ENCODE peak calls at places on chromosomes 5 and 9, in ten cellular contexts. One of them, this sample, is unnamed.

GRCh38 chr5:138645778-138646575 is 70.8 kb upstream of the HSPA9 start:
- DNase-seq in iris pigment epithelial cell: peak
- DNase-seq in NCI-H1694 treated with DMSO at 0.1 percent for 48 hours: peak
- DNase-seq in T follicular helper cell: no peak
- DNase-seq in colonic mucosa: no peak
- DNase-seq in Daoy: no peak
- DNase-seq in psoas muscle: no peak
- DNase-seq in ureter: no peak
- DNase-seq in NCI-H2029 treated with DMSO at 0.1 percent for 48 hours: no peak
- DNase-seq in midbrain: no peak
- DNase-seq in this sample: no peak

GRCh38 chr5:131607903-131608540 is 27.0 kb downstream of the RAPGEF6 start:
- DNase-seq in iris pigment epithelial cell: no peak
- DNase-seq in NCI-H1694 treated with DMSO at 0.1 percent for 48 hours: no peak
- DNase-seq in psoas muscle: no peak
- DNase-seq in colonic mucosa: no peak
- DNase-seq in ureter: no peak
- DNase-seq in T follicular helper cell: no peak
- DNase-seq in midbrain: no peak
- DNase-seq in Daoy: no peak
- DNase-seq in NCI-H2029 treated with DMSO at 0.1 percent for 48 hours: no peak
- DNase-seq in this sample: no peak

GRCh38 chr5:63262191-63262981 is 683.8 kb downstream of the LRRC70 start:
- DNase-seq in colonic mucosa: no peak
- DNase-seq in Daoy: no peak
- DNase-seq in iris pigment epithelial cell: peak
- DNase-seq in T follicular helper cell: no peak
- DNase-seq in psoas muscle: no peak
- DNase-seq in NCI-H1694 treated with DMSO at 0.1 percent for 48 hours: no peak
- DNase-seq in NCI-H2029 treated with DMSO at 0.1 percent for 48 hours: no peak
- DNase-seq in ureter: no peak
- DNase-seq in midbrain: no peak
- DNase-seq in this sample: no peak

GRCh38 chr5:32710859-32711692 is at the start of gene NPR3:
- DNase-seq in iris pigment epithelial cell: peak
- DNase-seq in ureter: no peak
- DNase-seq in colonic mucosa: no peak
- DNase-seq in T follicular helper cell: no peak
- DNase-seq in Daoy: peak
- DNase-seq in psoas muscle: peak
- DNase-seq in NCI-H1694 treated with DMSO at 0.1 percent for 48 hours: no peak
- DNase-seq in midbrain: no peak
- DNase-seq in NCI-H2029 treated with DMSO at 0.1 percent for 48 hours: no peak
- DNase-seq in this sample: no peak

GRCh38 chr5:81936061-81936460 is 35.8 kb upstream of the ATG10 start:
- DNase-seq in iris pigment epithelial cell: no peak
- DNase-seq in T follicular helper cell: no peak
- DNase-seq in midbrain: no peak
- DNase-seq in colonic mucosa: no peak
- DNase-seq in NCI-H2029 treated with DMSO at 0.1 percent for 48 hours: no peak
- DNase-seq in Daoy: no peak
- DNase-seq in psoas muscle: no peak
- DNase-seq in ureter: no peak
- DNase-seq in NCI-H1694 treated with DMSO at 0.1 percent for 48 hours: no peak
- DNase-seq in this sample: no peak

GRCh38 chr9:23941051-23941450 is 115.0 kb upstream of the ELAVL2 start:
- DNase-seq in NCI-H1694 treated with DMSO at 0.1 percent for 48 hours: no peak
- DNase-seq in psoas muscle: no peak
- DNase-seq in ureter: no peak
- DNase-seq in iris pigment epithelial cell: no peak
- DNase-seq in colonic mucosa: no peak
- DNase-seq in T follicular helper cell: no peak
- DNase-seq in midbrain: no peak
- DNase-seq in NCI-H2029 treated with DMSO at 0.1 percent for 48 hours: no peak
- DNase-seq in Daoy: no peak
- DNase-seq in this sample: no peak

GRCh38 chr5:55172051-55172899 is 702 bp downstream of the CDC20B start:
- DNase-seq in iris pigment epithelial cell: peak
- DNase-seq in midbrain: peak
- DNase-seq in ureter: peak
- DNase-seq in Daoy: peak
- DNase-seq in NCI-H2029 treated with DMSO at 0.1 percent for 48 hours: peak
- DNase-seq in NCI-H1694 treated with DMSO at 0.1 percent for 48 hours: peak
- DNase-seq in T follicular helper cell: peak
- DNase-seq in psoas muscle: no peak
- DNase-seq in colonic mucosa: peak
- DNase-seq in this sample: peak

GRCh38 chr5:150645070-150645700 is 4.7 kb downstream of the SYNPO start:
- DNase-seq in Daoy: peak
- DNase-seq in colonic mucosa: no peak
- DNase-seq in NCI-H1694 treated with DMSO at 0.1 percent for 48 hours: no peak
- DNase-seq in midbrain: peak
- DNase-seq in NCI-H2029 treated with DMSO at 0.1 percent for 48 hours: no peak
- DNase-seq in T follicular helper cell: no peak
- DNase-seq in ureter: peak
- DNase-seq in psoas muscle: peak
- DNase-seq in iris pigment epithelial cell: peak
- DNase-seq in this sample: peak

GRCh38 chr9:98317134-98317857 is 61.8 kb upstream of the TBC1D2 start:
- DNase-seq in psoas muscle: no peak
- DNase-seq in ureter: no peak
- DNase-seq in iris pigment epithelial cell: peak
- DNase-seq in NCI-H1694 treated with DMSO at 0.1 percent for 48 hours: no peak
- DNase-seq in T follicular helper cell: no peak
- DNase-seq in colonic mucosa: no peak
- DNase-seq in midbrain: no peak
- DNase-seq in NCI-H2029 treated with DMSO at 0.1 percent for 48 hours: no peak
- DNase-seq in Daoy: peak
- DNase-seq in this sample: no peak

GRCh38 chr9:69542942-69543704 is 129.0 kb downstream of the APBA1 start:
- DNase-seq in colonic mucosa: no peak
- DNase-seq in ureter: no peak
- DNase-seq in iris pigment epithelial cell: no peak
- DNase-seq in Daoy: peak
- DNase-seq in psoas muscle: no peak
- DNase-seq in NCI-H2029 treated with DMSO at 0.1 percent for 48 hours: peak
- DNase-seq in T follicular helper cell: no peak
- DNase-seq in midbrain: peak
- DNase-seq in NCI-H1694 treated with DMSO at 0.1 percent for 48 hours: peak
- DNase-seq in this sample: peak

GRCh38 chr5:15013654-15014463 is 142.3 kb upstream of the ANKH start:
- DNase-seq in colonic mucosa: no peak
- DNase-seq in midbrain: peak
- DNase-seq in ureter: no peak
- DNase-seq in iris pigment epithelial cell: peak
- DNase-seq in NCI-H1694 treated with DMSO at 0.1 percent for 48 hours: peak
- DNase-seq in NCI-H2029 treated with DMSO at 0.1 percent for 48 hours: peak
- DNase-seq in Daoy: peak
- DNase-seq in psoas muscle: no peak
- DNase-seq in T follicular helper cell: no peak
- DNase-seq in this sample: no peak

GRCh38 chr5:16884595-16884994 is 51.5 kb downstream of the MYO10 start:
- DNase-seq in iris pigment epithelial cell: no peak
- DNase-seq in NCI-H1694 treated with DMSO at 0.1 percent for 48 hours: no peak
- DNase-seq in T follicular helper cell: no peak
- DNase-seq in Daoy: no peak
- DNase-seq in midbrain: no peak
- DNase-seq in colonic mucosa: no peak
- DNase-seq in ureter: no peak
- DNase-seq in NCI-H2029 treated with DMSO at 0.1 percent for 48 hours: no peak
- DNase-seq in psoas muscle: no peak
- DNase-seq in this sample: no peak

GRCh38 chr5:92378961-92379611 is 996.0 kb upstream of the ARRDC3 start:
- DNase-seq in Daoy: no peak
- DNase-seq in NCI-H1694 treated with DMSO at 0.1 percent for 48 hours: no peak
- DNase-seq in iris pigment epithelial cell: peak
- DNase-seq in ureter: no peak
- DNase-seq in colonic mucosa: no peak
- DNase-seq in psoas muscle: no peak
- DNase-seq in midbrain: no peak
- DNase-seq in T follicular helper cell: no peak
- DNase-seq in NCI-H2029 treated with DMSO at 0.1 percent for 48 hours: no peak
- DNase-seq in this sample: no peak

GRCh38 chr9:126983767-126984166 is 69.2 kb downstream of the RALGPS1 start:
- DNase-seq in NCI-H2029 treated with DMSO at 0.1 percent for 48 hours: no peak
- DNase-seq in iris pigment epithelial cell: no peak
- DNase-seq in T follicular helper cell: no peak
- DNase-seq in psoas muscle: no peak
- DNase-seq in midbrain: no peak
- DNase-seq in NCI-H1694 treated with DMSO at 0.1 percent for 48 hours: no peak
- DNase-seq in Daoy: no peak
- DNase-seq in colonic mucosa: no peak
- DNase-seq in ureter: no peak
- DNase-seq in this sample: no peak

GRCh38 chr9:76835571-76836283 is 70.2 kb downstream of the PRUNE2 start:
- DNase-seq in T follicular helper cell: no peak
- DNase-seq in midbrain: no peak
- DNase-seq in iris pigment epithelial cell: peak
- DNase-seq in psoas muscle: no peak
- DNase-seq in colonic mucosa: no peak
- DNase-seq in NCI-H1694 treated with DMSO at 0.1 percent for 48 hours: no peak
- DNase-seq in ureter: no peak
- DNase-seq in NCI-H2029 treated with DMSO at 0.1 percent for 48 hours: peak
- DNase-seq in Daoy: peak
- DNase-seq in this sample: no peak

GRCh38 chr5:153350192-153350883 is 140.1 kb upstream of the GRIA1 start:
- DNase-seq in midbrain: no peak
- DNase-seq in NCI-H1694 treated with DMSO at 0.1 percent for 48 hours: no peak
- DNase-seq in ureter: no peak
- DNase-seq in NCI-H2029 treated with DMSO at 0.1 percent for 48 hours: peak
- DNase-seq in colonic mucosa: no peak
- DNase-seq in Daoy: no peak
- DNase-seq in T follicular helper cell: no peak
- DNase-seq in iris pigment epithelial cell: no peak
- DNase-seq in psoas muscle: no peak
- DNase-seq in this sample: no peak

GRCh38 chr9:127968717-127969383 is 11.9 kb downstream of the EEIG1 start:
- DNase-seq in midbrain: peak
- DNase-seq in Daoy: peak
- DNase-seq in colonic mucosa: peak
- DNase-seq in NCI-H2029 treated with DMSO at 0.1 percent for 48 hours: peak
- DNase-seq in ureter: no peak
- DNase-seq in NCI-H1694 treated with DMSO at 0.1 percent for 48 hours: no peak
- DNase-seq in T follicular helper cell: no peak
- DNase-seq in iris pigment epithelial cell: peak
- DNase-seq in psoas muscle: peak
- DNase-seq in this sample: peak

GRCh38 chr5:1834022-1834551 is 32.9 kb downstream of the NDUFS6 start:
- DNase-seq in midbrain: no peak
- DNase-seq in Daoy: no peak
- DNase-seq in T follicular helper cell: no peak
- DNase-seq in ureter: no peak
- DNase-seq in NCI-H2029 treated with DMSO at 0.1 percent for 48 hours: no peak
- DNase-seq in psoas muscle: no peak
- DNase-seq in colonic mucosa: no peak
- DNase-seq in NCI-H1694 treated with DMSO at 0.1 percent for 48 hours: no peak
- DNase-seq in iris pigment epithelial cell: no peak
- DNase-seq in this sample: no peak

GRCh38 chr5:113249216-113249615 is 185.6 kb downstream of the TSSK1B start:
- DNase-seq in midbrain: no peak
- DNase-seq in colonic mucosa: no peak
- DNase-seq in NCI-H2029 treated with DMSO at 0.1 percent for 48 hours: no peak
- DNase-seq in NCI-H1694 treated with DMSO at 0.1 percent for 48 hours: no peak
- DNase-seq in iris pigment epithelial cell: peak
- DNase-seq in T follicular helper cell: no peak
- DNase-seq in Daoy: no peak
- DNase-seq in ureter: no peak
- DNase-seq in psoas muscle: no peak
- DNase-seq in this sample: no peak

GRCh38 chr5:52915176-52915875 is 73.8 kb upstream of the ITGA2 start:
- DNase-seq in NCI-H1694 treated with DMSO at 0.1 percent for 48 hours: peak
- DNase-seq in midbrain: peak
- DNase-seq in iris pigment epithelial cell: peak
- DNase-seq in NCI-H2029 treated with DMSO at 0.1 percent for 48 hours: peak
- DNase-seq in Daoy: peak
- DNase-seq in T follicular helper cell: peak
- DNase-seq in ureter: peak
- DNase-seq in colonic mucosa: peak
- DNase-seq in psoas muscle: no peak
- DNase-seq in this sample: peak

GRCh38 chr5:960551-960950 is 48.1 kb upstream of the NKD2 start:
- DNase-seq in T follicular helper cell: no peak
- DNase-seq in Daoy: no peak
- DNase-seq in NCI-H2029 treated with DMSO at 0.1 percent for 48 hours: no peak
- DNase-seq in colonic mucosa: no peak
- DNase-seq in midbrain: no peak
- DNase-seq in iris pigment epithelial cell: no peak
- DNase-seq in psoas muscle: no peak
- DNase-seq in ureter: peak
- DNase-seq in NCI-H1694 treated with DMSO at 0.1 percent for 48 hours: no peak
- DNase-seq in this sample: peak

GRCh38 chr5:64417390-64417789 is 88.4 kb upstream of the RGS7BP start:
- DNase-seq in Daoy: no peak
- DNase-seq in midbrain: no peak
- DNase-seq in T follicular helper cell: no peak
- DNase-seq in psoas muscle: no peak
- DNase-seq in ureter: no peak
- DNase-seq in NCI-H1694 treated with DMSO at 0.1 percent for 48 hours: no peak
- DNase-seq in iris pigment epithelial cell: no peak
- DNase-seq in colonic mucosa: no peak
- DNase-seq in NCI-H2029 treated with DMSO at 0.1 percent for 48 hours: peak
- DNase-seq in this sample: no peak

GRCh38 chr5:167305591-167306213 is 985.7 kb upstream of the WWC1 start:
- DNase-seq in iris pigment epithelial cell: no peak
- DNase-seq in Daoy: no peak
- DNase-seq in psoas muscle: no peak
- DNase-seq in NCI-H1694 treated with DMSO at 0.1 percent for 48 hours: no peak
- DNase-seq in ureter: no peak
- DNase-seq in T follicular helper cell: no peak
- DNase-seq in colonic mucosa: no peak
- DNase-seq in midbrain: no peak
- DNase-seq in NCI-H2029 treated with DMSO at 0.1 percent for 48 hours: no peak
- DNase-seq in this sample: no peak

GRCh38 chr5:17258429-17258828 is 41.0 kb downstream of the BASP1 start:
- DNase-seq in NCI-H1694 treated with DMSO at 0.1 percent for 48 hours: no peak
- DNase-seq in T follicular helper cell: no peak
- DNase-seq in Daoy: no peak
- DNase-seq in NCI-H2029 treated with DMSO at 0.1 percent for 48 hours: no peak
- DNase-seq in iris pigment epithelial cell: peak
- DNase-seq in psoas muscle: no peak
- DNase-seq in midbrain: no peak
- DNase-seq in ureter: no peak
- DNase-seq in colonic mucosa: no peak
- DNase-seq in this sample: no peak

GRCh38 chr9:129174724-129175514 is 3.1 kb downstream of the IER5L start:
- DNase-seq in T follicular helper cell: no peak
- DNase-seq in midbrain: peak
- DNase-seq in ureter: peak
- DNase-seq in colonic mucosa: peak
- DNase-seq in Daoy: no peak
- DNase-seq in NCI-H1694 treated with DMSO at 0.1 percent for 48 hours: peak
- DNase-seq in psoas muscle: peak
- DNase-seq in iris pigment epithelial cell: peak
- DNase-seq in NCI-H2029 treated with DMSO at 0.1 percent for 48 hours: peak
- DNase-seq in this sample: peak

GRCh38 chr9:34988218-34989055 is 1.1 kb upstream of the DNAJB5 start:
- DNase-seq in midbrain: peak
- DNase-seq in iris pigment epithelial cell: peak
- DNase-seq in colonic mucosa: no peak
- DNase-seq in NCI-H1694 treated with DMSO at 0.1 percent for 48 hours: peak
- DNase-seq in T follicular helper cell: peak
- DNase-seq in ureter: no peak
- DNase-seq in NCI-H2029 treated with DMSO at 0.1 percent for 48 hours: peak
- DNase-seq in psoas muscle: peak
- DNase-seq in Daoy: peak
- DNase-seq in this sample: peak

This sample was measured in heart left ventricle.